ENCODE peak calls at places on chromosomes 1 and 21, in seven cellular contexts. O, P, T, C, A, N and B are unnamed samples.

GRCh38 chr1:16082283-16083038 is 9.0 kb upstream of the FAM131C start:
- DNase-seq in O (peak), P (peak), T (peak), C (peak), A (peak), N (peak), B (peak)

GRCh38 chr1:2540816-2541492 is 10.9 kb upstream of the HES5 start:
- DNase-seq in O (no peak), P (no peak), T (peak), C (no peak), A (no peak), N (peak), B (no peak)

GRCh38 chr1:224528900-224529299 is 87.2 kb upstream of the CNIH3 start:
- DNase-seq in O (peak), P (no peak), T (no peak), C (peak), A (no peak), N (peak), B (peak)

GRCh38 chr1:154791292-154792278 is 78.5 kb downstream of the KCNN3 start:
- DNase-seq in O (no peak), P (peak), T (no peak), C (peak), A (no peak), N (no peak), B (peak)

GRCh38 chr1:221829327-221830011 is 87.6 kb upstream of the DUSP10 start:
- DNase-seq in O (no peak), P (peak), T (no peak), C (peak), A (no peak), N (no peak), B (peak)

GRCh38 chr1:203278885-203279406 is 26.4 kb upstream of the BTG2 start:
- DNase-seq in O (no peak), P (no peak), T (no peak), C (peak), A (no peak), N (no peak), B (no peak)

GRCh38 chr21:33642896-33643657 is 776 bp downstream of the ITSN1 start:
- DNase-seq in O (peak), P (peak), T (no peak), C (peak), A (peak), N (peak), B (peak)

GRCh38 chr21:35940074-35940927 is 120.0 kb downstream of the SETD4 start:
- DNase-seq in O (peak), P (peak), T (peak), C (peak), A (peak), N (peak), B (peak)

GRCh38 chr1:41017141-41018024 is 4.1 kb downstream of the SLFNL1 start:
- DNase-seq in O (no peak), P (no peak), T (no peak), C (no peak), A (no peak), N (no peak), B (no peak)

GRCh38 chr1:87325982-87326738 is 2.5 kb upstream of the LMO4 start:
- DNase-seq in O (peak), P (peak), T (no peak), C (peak), A (peak), N (peak), B (peak)

GRCh38 chr1:226779536-226779935 is 40.5 kb upstream of the ITPKB start:
- DNase-seq in O (no peak), P (no peak), T (no peak), C (no peak), A (no peak), N (no peak), B (no peak)

GRCh38 chr1:67830226-67830625 is 3.0 kb downstream of the GNG12 start:
- DNase-seq in O (no peak), P (peak), T (no peak), C (peak), A (no peak), N (no peak), B (peak)

GRCh38 chr1:150582371-150582770 is 3.0 kb upstream of the MCL1 start:
- DNase-seq in O (no peak), P (no peak), T (no peak), C (peak), A (no peak), N (no peak), B (no peak)

GRCh38 chr21:41975391-41976272 is 21.8 kb upstream of the C2CD2 start:
- DNase-seq in O (peak), P (no peak), T (no peak), C (no peak), A (no peak), N (no peak), B (no peak)

GRCh38 chr1:180462099-180462498 is 40.3 kb downstream of the ACBD6 start:
- DNase-seq in O (no peak), P (no peak), T (no peak), C (peak), A (no peak), N (no peak), B (no peak)

GRCh38 chr1:196651637-196652215 is at the start of gene CFH:
- DNase-seq in O (no peak), P (peak), T (no peak), C (peak), A (no peak), N (peak), B (peak)

GRCh38 chr1:66563094-66563800 is 29.3 kb downstream of the SGIP1 start:
- DNase-seq in O (peak), P (peak), T (no peak), C (peak), A (no peak), N (no peak), B (peak)

GRCh38 chr1:114093624-114094302 is 59.9 kb downstream of the SYT6 start:
- DNase-seq in O (peak), P (peak), T (no peak), C (peak), A (no peak), N (no peak), B (peak)

GRCh38 chr1:25182629-25183028 is 49.7 kb downstream of the SYF2 start:
- DNase-seq in O (peak), P (peak), T (no peak), C (peak), A (no peak), N (no peak), B (peak)

GRCh38 chr1:224872832-224873644 is 56.4 kb upstream of the DNAH14 start:
- DNase-seq in O (no peak), P (no peak), T (no peak), C (no peak), A (peak), N (no peak), B (no peak)

GRCh38 chr1:21077085-21077484 is 99.6 kb downstream of the EIF4G3 start:
- DNase-seq in O (peak), P (peak), T (no peak), C (peak), A (no peak), N (no peak), B (peak)

GRCh38 chr1:153291514-153291913 is 21.2 kb downstream of the PGLYRP3 start:
- DNase-seq in O (no peak), P (no peak), T (no peak), C (no peak), A (no peak), N (no peak), B (no peak)

GRCh38 chr1:34928865-34929496 is 469 bp downstream of the DLGAP3 start:
- DNase-seq in O (peak), P (no peak), T (no peak), C (no peak), A (no peak), N (peak), B (no peak)

GRCh38 chr1:53919675-53920066 is 25.7 kb downstream of the DIO1 start:
- DNase-seq in O (no peak), P (peak), T (no peak), C (peak), A (no peak), N (no peak), B (no peak)

GRCh38 chr1:12480748-12481362 is 137.2 kb downstream of the DHRS3 start:
- DNase-seq in O (peak), P (peak), T (no peak), C (peak), A (no peak), N (peak), B (peak)

GRCh38 chr1:169108897-169109560 is 2.5 kb downstream of the ATP1B1 start:
- DNase-seq in O (peak), P (no peak), T (no peak), C (peak), A (no peak), N (no peak), B (no peak)

GRCh38 chr1:98129486-98129885 is 208.7 kb upstream of the DPYD start:
- DNase-seq in O (peak), P (no peak), T (no peak), C (no peak), A (no peak), N (no peak), B (no peak)

GRCh38 chr1:74771913-74772515 is 39.1 kb downstream of the TYW3 start:
- DNase-seq in O (peak), P (peak), T (peak), C (peak), A (no peak), N (peak), B (peak)

GRCh38 chr1:112548540-112548939 is 39.8 kb downstream of the WNT2B start:
- DNase-seq in O (no peak), P (no peak), T (no peak), C (no peak), A (no peak), N (no peak), B (no peak)

GRCh38 chr1:86378813-86379212 is 17.3 kb downstream of the ODF2L start:
- DNase-seq in O (no peak), P (no peak), T (no peak), C (no peak), A (no peak), N (no peak), B (no peak)

GRCh38 chr1:236425031-236425663 is 31.1 kb downstream of the EDARADD start:
- DNase-seq in O (no peak), P (no peak), T (no peak), C (no peak), A (peak), N (peak), B (no peak)

GRCh38 chr1:79896136-79896535 is 889.6 kb upstream of the ADGRL4 start:
- DNase-seq in O (no peak), P (no peak), T (no peak), C (no peak), A (no peak), N (no peak), B (no peak)

GRCh38 chr1:44273560-44274292 is 60.5 kb downstream of the DMAP1 start:
- DNase-seq in O (no peak), P (no peak), T (no peak), C (no peak), A (no peak), N (no peak), B (no peak)

GRCh38 chr1:182163821-182164223 is 102.3 kb upstream of the ZNF648 start:
- DNase-seq in O (no peak), P (no peak), T (no peak), C (no peak), A (no peak), N (no peak), B (no peak)

GRCh38 chr1:161038523-161039153 is at the start of gene TSTD1:
- DNase-seq in O (peak), P (peak), T (peak), C (no peak), A (peak), N (no peak), B (no peak)

GRCh38 chr1:55580845-55581332 is 365.7 kb upstream of the USP24 start:
- DNase-seq in O (peak), P (peak), T (no peak), C (peak), A (no peak), N (no peak), B (peak)

GRCh38 chr1:168974611-168975010 is 131.9 kb upstream of the ATP1B1 start:
- DNase-seq in O (no peak), P (peak), T (no peak), C (no peak), A (no peak), N (no peak), B (no peak)

GRCh38 chr1:182430263-182431068 is 19.5 kb upstream of the RGSL1 start:
- DNase-seq in O (peak), P (no peak), T (no peak), C (peak), A (no peak), N (peak), B (no peak)

GRCh38 chr1:236156512-236157208 is 14.3 kb downstream of the GPR137B start:
- DNase-seq in O (no peak), P (no peak), T (no peak), C (no peak), A (no peak), N (no peak), B (no peak)

GRCh38 chr21:42352433-42353095 is 1.8 kb upstream of the TFF2 start:
- DNase-seq in O (no peak), P (no peak), T (no peak), C (no peak), A (no peak), N (no peak), B (no peak)

GRCh38 chr1:93679546-93679945 is 2.1 kb downstream of the BCAR3 start:
- DNase-seq in O (no peak), P (no peak), T (no peak), C (peak), A (no peak), N (no peak), B (peak)
- H3K4me2 ChIP-seq in O (peak), P (peak), T (no peak), C (peak), A (no peak), N (no peak), B (peak)

GRCh38 chr1:162919043-162919442 is 58.1 kb upstream of the CCDC190 start:
- DNase-seq in O (no peak), P (no peak), T (no peak), C (no peak), A (no peak), N (no peak), B (no peak)
- H3K4me2 ChIP-seq in O (no peak), P (no peak), T (no peak), C (no peak), A (no peak), N (no peak), B (no peak)

DNA sequence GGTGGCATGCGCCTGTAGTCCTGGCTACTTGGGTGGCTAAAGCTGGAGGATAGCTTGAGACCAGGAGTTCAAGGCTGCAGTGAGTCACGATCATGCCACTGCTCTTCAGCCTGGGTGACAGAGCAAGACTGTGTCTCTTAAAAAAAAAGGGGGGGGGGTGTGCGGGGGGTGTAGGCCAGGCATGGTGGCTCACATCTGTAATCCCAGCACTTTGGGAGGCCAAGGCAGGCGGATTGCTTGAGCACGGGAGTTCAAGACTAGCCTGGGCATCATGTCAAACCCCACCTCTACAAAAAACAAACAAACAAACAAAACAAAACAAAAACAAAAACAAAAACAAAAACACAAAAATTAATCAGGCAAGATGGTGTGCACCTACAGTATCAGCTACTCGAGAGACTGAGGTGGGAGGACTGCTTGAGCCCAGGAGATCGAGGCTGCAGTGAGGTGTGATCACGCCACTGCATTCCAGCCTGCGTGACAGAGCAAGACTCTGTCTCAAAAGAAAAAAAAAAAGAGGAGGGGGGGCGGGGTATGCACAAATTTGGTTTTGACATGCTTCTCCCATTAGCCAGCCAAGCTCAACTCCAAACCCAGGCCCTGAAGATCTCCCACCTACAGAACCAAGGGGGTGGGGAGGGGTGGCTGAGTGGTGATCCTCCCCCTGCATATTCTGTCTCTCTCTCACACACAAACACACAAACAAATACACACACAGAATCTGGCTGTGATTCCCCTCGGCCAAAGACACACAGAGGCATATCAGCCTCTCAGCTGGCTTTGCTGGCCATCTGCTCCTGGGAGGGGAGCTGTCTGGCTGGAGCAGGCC is 3.1 kb downstream of the PTAFR start:
- DNase-seq in O (peak), P (no peak), T (no peak), C (peak), A (no peak), N (no peak), B (no peak)
- H3K4me2 ChIP-seq in O (no peak), P (no peak), T (no peak), C (no peak), A (no peak), N (peak), B (no peak)

GRCh38 chr1:72280714-72281113 is 1.6 kb downstream of the NEGR1 start:
- DNase-seq in O (no peak), P (no peak), T (no peak), C (no peak), A (no peak), N (no peak), B (no peak)
- H3K4me2 ChIP-seq in O (no peak), P (no peak), T (no peak), C (peak), A (no peak), N (no peak), B (peak)

GRCh38 chr1:202011994-202012393 is 1.6 kb downstream of the ELF3 start:
- DNase-seq in O (no peak), P (no peak), T (no peak), C (no peak), A (no peak), N (no peak), B (no peak)
- H3K4me2 ChIP-seq in O (no peak), P (no peak), T (no peak), C (no peak), A (no peak), N (no peak), B (no peak)

DNA sequence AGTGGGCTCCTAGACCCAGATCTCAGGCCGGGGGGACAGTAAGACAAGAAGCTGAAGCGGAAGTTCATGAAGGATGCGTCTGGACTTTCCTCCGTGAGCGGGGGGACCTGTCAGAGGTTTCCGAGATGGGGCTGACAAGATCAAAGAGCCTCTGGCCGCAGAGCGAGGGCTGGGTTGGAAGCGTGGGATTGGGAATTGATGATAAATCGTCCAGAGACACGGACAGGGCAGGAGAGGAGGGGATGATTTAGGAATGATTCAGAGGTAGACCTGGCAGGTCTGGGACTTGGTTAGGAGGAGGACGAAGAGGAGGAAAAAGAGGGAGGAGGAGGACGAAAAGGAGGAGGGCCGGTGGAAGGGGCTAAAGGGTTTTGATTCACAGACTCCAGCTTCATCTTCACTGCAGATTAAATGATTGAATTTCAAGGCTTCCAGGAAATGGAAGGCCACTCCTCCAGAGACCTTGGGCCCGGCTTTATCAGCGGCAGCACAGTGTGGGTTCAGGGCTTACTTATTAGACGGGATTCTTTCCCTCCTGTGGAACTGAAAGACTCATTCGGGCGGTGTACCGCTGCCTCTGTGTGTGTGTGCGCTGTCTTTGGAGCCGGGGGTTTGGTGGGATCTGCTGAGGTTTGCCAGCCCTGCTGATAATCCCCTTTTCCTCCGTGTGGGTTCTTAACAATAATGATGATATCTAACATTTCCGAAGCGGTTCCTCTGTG is 85.7 kb upstream of the SLC45A1 start:
- DNase-seq in O (no peak), P (no peak), T (no peak), C (peak), A (no peak), N (peak), B (peak)
- H3K4me2 ChIP-seq in O (no peak), P (no peak), T (no peak), C (no peak), A (no peak), N (no peak), B (peak)

GRCh38 chr1:84581648-84582047 is 7.4 kb upstream of the CTBS start:
- DNase-seq in O (no peak), P (no peak), T (no peak), C (no peak), A (no peak), N (peak), B (no peak)

GRCh38 chr1:84582802-84583587 is 8.8 kb upstream of the CTBS start:
- DNase-seq in O (peak), P (no peak), T (no peak), C (peak), A (peak), N (peak), B (peak)

GRCh38 chr1:84585803-84586202 is 11.6 kb upstream of the CTBS start:
- DNase-seq in O (no peak), P (peak), T (no peak), C (no peak), A (no peak), N (no peak), B (no peak)

GRCh38 chr1:84583648-84584047 is 9.4 kb upstream of the CTBS start:
- DNase-seq in O (no peak), P (no peak), T (no peak), C (no peak), A (peak), N (peak), B (no peak)

DNA sequence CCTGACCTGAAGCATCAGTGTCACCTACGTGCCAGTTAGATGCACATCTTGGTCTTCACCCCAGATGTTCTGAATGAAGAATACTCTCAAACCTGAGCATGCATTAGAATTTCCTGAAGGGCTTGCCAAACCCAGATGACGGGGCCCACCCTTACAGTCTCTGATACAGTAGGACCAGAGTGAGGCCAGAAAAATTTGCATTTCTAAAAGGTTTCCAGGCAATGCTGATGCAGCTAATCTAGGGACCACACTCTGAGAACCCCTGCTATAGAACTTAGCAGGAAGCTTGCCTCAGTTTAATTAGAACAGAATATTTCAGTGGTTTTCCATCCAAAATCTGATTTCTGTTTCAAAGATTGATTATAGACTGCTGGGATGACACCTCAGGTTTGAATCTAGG is 9.9 kb upstream of the CTBS start:
- DNase-seq in O (no peak), P (no peak), T (no peak), C (no peak), A (no peak), N (no peak), B (no peak)
- H3K4me2 ChIP-seq in O (no peak), P (no peak), T (no peak), C (no peak), A (no peak), N (no peak), B (peak)